ENCODE peak calls at places on chromosomes 16 and 17, in six cellular contexts. X is esophagus squamous epithelium; Q is ovary; M is left ventricle myocardium inferior; L is CD4-positive, alpha-beta T cell; E is stomach. W is an unnamed sample.

GRCh38 chr16:88478889-88479794 is 26.1 kb downstream of the ZFPM1 start:
- DNase-seq in X (no peak), Q (no peak), M (no peak), L (no peak), E (peak; percentile 67), W (peak; percentile 75)

GRCh38 chr16:81668243-81669097 is 110.6 kb upstream of the PLCG2 start:
- DNase-seq in X (no peak), Q (no peak), M (no peak), L (no peak), E (no peak), W (no peak)

GRCh38 chr17:78046923-78047322 is 81.6 kb downstream of the TMC6 start:
- DNase-seq in X (no peak), Q (no peak), M (no peak), L (no peak), E (no peak), W (no peak)

GRCh38 chr17:67223924-67224323 is 21.1 kb downstream of the HELZ start:
- DNase-seq in X (no peak), Q (no peak), M (no peak), L (no peak), E (no peak), W (peak; percentile 78)

GRCh38 chr17:19301274-19301946 is 61.1 kb downstream of the B9D1 start:
- DNase-seq in X (no peak), Q (no peak), M (no peak), L (no peak), E (no peak), W (no peak)

GRCh38 chr16:65601781-65602180 is 479.9 kb upstream of the CDH11 start:
- DNase-seq in X (no peak), Q (no peak), M (no peak), L (no peak), E (no peak), W (no peak)

GRCh38 chr16:57644383-57645014 is 16.1 kb downstream of the ADGRG1 start:
- DNase-seq in X (no peak), Q (no peak), M (no peak), L (no peak), E (no peak), W (no peak)

GRCh38 chr17:47305302-47305923 is 18.3 kb upstream of the EFCAB13 start:
- DNase-seq in X (no peak), Q (no peak), M (no peak), L (no peak), E (no peak), W (no peak)

GRCh38 chr16:28977703-28978641 is 3.4 kb downstream of the SPNS1 start:
- DNase-seq in X (no peak), Q (no peak), M (no peak), L (no peak), E (no peak), W (no peak)

GRCh38 chr17:67585077-67585602 is 132.6 kb upstream of the NOL11 start:
- DNase-seq in X (no peak), Q (no peak), M (no peak), L (no peak), E (no peak), W (no peak)

GRCh38 chr17:48795444-48796162 is 21.4 kb downstream of the TTLL6 start:
- DNase-seq in X (no peak), Q (no peak), M (no peak), L (no peak), E (no peak), W (no peak)

GRCh38 chr17:45948881-45949624 is 50.0 kb upstream of the STH start:
- DNase-seq in X (no peak), Q (peak; percentile 49), M (peak; percentile 78), L (peak; percentile 28), E (peak; percentile 81), W (peak; percentile 82)

GRCh38 chr17:27546624-27547300 is 84.2 kb upstream of the LGALS9 start:
- DNase-seq in X (no peak), Q (no peak), M (no peak), L (no peak), E (no peak), W (no peak)

GRCh38 chr17:48500435-48501426 is 30.1 kb downstream of the HOXB1 start:
- DNase-seq in X (no peak), Q (no peak), M (no peak), L (no peak), E (no peak), W (peak; percentile 15)

GRCh38 chr17:15273141-15273793 is 8.1 kb upstream of the PMP22 start:
- DNase-seq in X (no peak), Q (no peak), M (no peak), L (no peak), E (no peak), W (no peak)

GRCh38 chr17:62099532-62099931 is 34.5 kb upstream of the MED13 start:
- DNase-seq in X (no peak), Q (no peak), M (no peak), L (no peak), E (no peak), W (no peak)

GRCh38 chr17:36593651-36594316 is 2.1 kb downstream of the DHRS11 start:
- DNase-seq in X (no peak), Q (no peak), M (no peak), L (no peak), E (no peak), W (no peak)

GRCh38 chr17:42720996-42721583 is 23.8 kb downstream of the EZH1 start:
- DNase-seq in X (no peak), Q (no peak), M (no peak), L (peak; percentile 7), E (no peak), W (no peak)

GRCh38 chr16:22265351-22265750 is 31.9 kb upstream of the POLR3E start:
- DNase-seq in X (no peak), Q (no peak), M (no peak), L (no peak), E (no peak), W (no peak)

GRCh38 chr16:74667215-74667765 is 613 bp upstream of the RFWD3 start:
- DNase-seq in X (no peak), Q (peak; percentile 20), M (peak; percentile 24), L (peak; percentile 4), E (peak; percentile 34), W (peak; percentile 48)

GRCh38 chr16:49274936-49275730 is 6.5 kb downstream of the CBLN1 start:
- DNase-seq in X (no peak), Q (no peak), M (no peak), L (no peak), E (no peak), W (no peak)

GRCh38 chr17:72416905-72417304 is 296.1 kb downstream of the SOX9 start:
- DNase-seq in X (no peak), Q (no peak), M (no peak), L (no peak), E (no peak), W (no peak)
- H3K27ac ChIP-seq in X (peak overlapping the region; percentile 25), Q (no peak overlapping the region), M (no peak overlapping the region), L (no peak overlapping the region), E (no peak overlapping the region), W (no peak overlapping the region)

DNA sequence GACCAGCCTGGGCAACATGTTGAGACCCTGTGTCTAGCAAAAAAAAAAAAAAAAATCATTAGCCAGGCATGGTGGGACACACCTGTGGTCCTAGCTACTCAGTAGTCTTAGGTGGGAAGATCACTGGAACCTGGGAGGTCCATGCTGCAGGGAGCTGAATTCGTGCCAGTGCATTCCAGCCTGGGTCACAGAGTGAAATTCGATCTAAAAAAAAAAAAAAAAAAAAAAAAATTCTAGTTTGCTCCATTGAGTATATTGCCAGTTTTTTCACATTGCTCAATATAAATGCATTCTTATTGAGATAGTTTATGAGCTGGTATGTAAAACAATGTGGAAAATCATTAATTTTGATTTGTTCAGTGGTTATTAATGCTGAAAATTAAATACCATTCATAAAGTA is 52.0 kb downstream of the ABHD15 start:
- DNase-seq in X (no peak), Q (no peak), M (no peak), L (no peak), E (no peak), W (no peak)
- TF ChIP-seq CTCF in X (no peak), Q (no peak), M (no peak), L (no peak), E (no peak), W (no peak)

GRCh38 chr17:54967621-54968258 is 714 bp downstream of the COX11 start:
- DNase-seq in X (no peak), Q (no peak), M (no peak), L (no peak), E (no peak), W (no peak)

GRCh38 chr17:54971147-54971546 is 2.6 kb downstream of the STXBP4 start:
- DNase-seq in X (no peak), Q (no peak), M (no peak), L (no peak), E (no peak), W (no peak)

GRCh38 chr17:54968954-54969400 is 412 bp downstream of the STXBP4 start:
- DNase-seq in X (no peak), Q (no peak), M (no peak), L (no peak), E (no peak), W (no peak)

GRCh38 chr17:54968259-54968953 is at the start of the genes COX11 and STXBP4:
- DNase-seq in X (peak; percentile 79), Q (peak; percentile 91), M (peak; percentile 94), L (peak; percentile 89), E (peak; percentile 96), W (peak; percentile 99)

DNA sequence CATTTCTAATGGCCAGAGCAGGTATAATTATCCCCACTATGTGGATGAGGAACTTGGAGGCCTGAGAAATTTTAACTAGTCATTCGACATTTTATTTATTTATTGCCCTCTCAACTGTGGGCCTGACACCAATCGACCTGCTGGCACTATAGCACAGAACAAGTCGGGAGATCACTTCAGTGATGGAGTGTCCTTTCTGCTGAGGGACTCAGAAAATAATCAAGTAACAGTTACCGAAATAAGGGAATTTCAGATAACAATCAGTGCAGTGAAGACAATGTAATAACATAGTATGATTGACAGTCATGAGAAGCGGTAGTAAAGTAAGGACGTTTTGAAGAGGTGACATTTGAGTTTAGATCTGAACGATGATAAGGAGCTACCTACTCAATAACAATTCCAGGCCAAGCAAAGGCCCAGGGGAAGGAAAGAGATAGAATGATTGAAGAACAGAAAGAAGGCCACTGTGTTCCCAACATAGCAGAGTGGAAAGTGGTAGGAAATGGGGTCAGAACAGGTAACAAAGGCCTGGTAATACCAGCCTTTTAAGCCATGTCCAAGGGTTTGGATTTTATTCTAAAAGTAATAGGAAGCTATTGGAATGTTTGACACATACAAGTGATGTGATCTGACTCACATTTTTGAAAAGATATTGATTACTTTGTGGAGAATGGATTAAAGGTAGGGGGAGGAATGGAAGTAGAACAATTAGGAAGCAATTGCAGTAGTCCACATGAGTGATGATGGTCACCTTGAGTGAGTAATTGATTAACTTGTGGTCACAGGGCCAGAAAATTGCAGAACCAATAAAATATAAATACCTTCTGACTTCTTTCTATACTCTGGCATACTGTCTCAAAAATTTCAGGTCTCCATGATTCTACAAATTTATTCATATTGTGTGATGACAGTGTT is 1.4 kb downstream of the STXBP4 start:
- DNase-seq in X (no peak), Q (no peak), M (no peak), L (no peak), E (no peak), W (no peak)
- H3K27ac ChIP-seq in X (peak overlapping the region; percentile 87), Q (peak overlapping the region; percentile 63), M (peak overlapping the region; percentile 92), L (no peak overlapping the region), E (peak overlapping the region; percentile 90), W (peak overlapping the region; percentile 89)

GRCh38 chr16:25709182-25709581 is 17.4 kb downstream of the HS3ST4 start:
- DNase-seq in X (no peak), Q (no peak), M (no peak), L (no peak), E (no peak), W (no peak)

GRCh38 chr16:25713785-25714570 is 22.2 kb downstream of the HS3ST4 start:
- DNase-seq in X (no peak), Q (no peak), M (no peak), L (no peak), E (no peak), W (no peak)

GRCh38 chr16:25707553-25707952 is 15.8 kb downstream of the HS3ST4 start:
- DNase-seq in X (no peak), Q (no peak), M (no peak), L (no peak), E (no peak), W (no peak)

GRCh38 chr16:25707982-25708583 is 16.3 kb downstream of the HS3ST4 start:
- DNase-seq in X (no peak), Q (no peak), M (no peak), L (no peak), E (peak; percentile 42), W (peak; percentile 61)
- TF ChIP-seq CTCF in X (peak; percentile 63), Q (no peak), M (no peak), L (peak; percentile 24), E (no peak), W (peak; percentile 21)